ENCODE peak calls at places on chromosomes 3 and 15, in six cellular contexts. R, B, D, Z, L and G are unnamed samples.
A peak's percentile ranks its signal among the peaks of the same experiment; 100 is the strongest.

GRCh38 chr3:40229963-40230362 is 79.5 kb upstream of the EIF1B start:
- DNase-seq in R (no peak), B (no peak), L (no peak), D (no peak), Z (peak; percentile 28), G (no peak)

GRCh38 chr15:70093070-70093469 is 4.6 kb downstream of the TLE3 start:
- DNase-seq in Z (no peak), R (no peak), B (no peak), L (no peak), D (no peak), G (no peak)

GRCh38 chr15:40308844-40309189 is 1.1 kb upstream of the PLCB2 start:
- DNase-seq in L (no peak), B (no peak), D (no peak), Z (peak; percentile 91), R (no peak), G (no peak)

GRCh38 chr3:66012711-66013110 is 26.0 kb downstream of the MAGI1 start:
- DNase-seq in B (no peak), R (no peak), Z (no peak), L (no peak), D (no peak), G (no peak)

GRCh38 chr3:42871592-42872196 is 4.0 kb downstream of the CYP8B1 start:
- DNase-seq in Z (no peak), L (peak; percentile 66), D (no peak), B (no peak), R (no peak), G (no peak)

GRCh38 chr3:175149675-175150074 is 290.5 kb downstream of the NAALADL2 start:
- DNase-seq in B (no peak), D (peak; percentile 49), R (no peak), Z (no peak), L (peak; percentile 22), G (no peak)

GRCh38 chr3:15997274-15997943 is 177.1 kb upstream of the GALNT15 start:
- DNase-seq in R (no peak), D (no peak), L (no peak), B (no peak), Z (no peak), G (no peak)

GRCh38 chr3:37962906-37963486 is 27.6 kb upstream of the VILL start:
- DNase-seq in Z (no peak), B (no peak), D (no peak), L (no peak), R (no peak), G (peak; percentile 53)

GRCh38 chr3:59442056-59442455 is 392.2 kb upstream of the CFAP20DC start:
- DNase-seq in Z (no peak), R (no peak), D (no peak), L (no peak), B (no peak), G (no peak)

GRCh38 chr3:124995460-124995994 is 60.3 kb downstream of the HEG1 start:
- DNase-seq in L (peak; percentile 58), R (peak; percentile 58), B (no peak), D (peak; percentile 54), Z (peak; percentile 4), G (peak; percentile 86)

GRCh38 chr3:197547618-197548017 is 8.2 kb downstream of the BDH1 start:
- DNase-seq in L (peak; percentile 58), B (no peak), Z (no peak), D (no peak), R (no peak), G (no peak)

GRCh38 chr3:156230291-156230900 is 110.0 kb downstream of the KCNAB1 start:
- DNase-seq in L (no peak), D (no peak), R (no peak), B (no peak), Z (no peak), G (no peak)

GRCh38 chr3:20080956-20081554 is 40.8 kb downstream of the KAT2B start:
- DNase-seq in L (peak; percentile 63), R (peak; percentile 12), D (peak; percentile 0), Z (no peak), B (no peak), G (no peak)

GRCh38 chr3:157176108-157176507 is 16.2 kb upstream of the CCNL1 start:
- DNase-seq in B (no peak), Z (no peak), R (no peak), D (no peak), L (no peak), G (peak; percentile 40)

GRCh38 chr3:71131385-71131871 is 452.1 kb downstream of the FOXP1 start:
- DNase-seq in R (no peak), Z (no peak), D (no peak), L (no peak), B (no peak), G (no peak)

GRCh38 chr3:44235604-44236484 is 5.8 kb upstream of the TOPAZ1 start:
- DNase-seq in Z (peak; percentile 81), L (peak; percentile 87), B (peak; percentile 5), D (peak; percentile 61), R (peak; percentile 83), G (peak; percentile 92)

GRCh38 chr3:139128803-139129202 is 84.1 kb upstream of the PRR23C start:
- DNase-seq in Z (no peak), B (no peak), D (no peak), L (no peak), R (no peak), G (peak; percentile 58)

GRCh38 chr15:60392986-60393811 is 4.6 kb downstream of the ANXA2 start:
- DNase-seq in L (no peak), R (peak; percentile 98), D (peak; percentile 80), Z (no peak), B (no peak), G (peak; percentile 99)

GRCh38 chr3:47705391-47705790 is 76.3 kb downstream of the SMARCC1 start:
- DNase-seq in D (no peak), Z (no peak), B (no peak), L (no peak), R (no peak), G (no peak)

GRCh38 chr3:111473550-111473949 is 68.4 kb upstream of the CD96 start:
- DNase-seq in D (no peak), L (peak; percentile 7), R (peak; percentile 24), B (no peak), Z (no peak), G (no peak)
- TF ChIP-seq CTCF in D (no peak), L (no peak), R (no peak), B (no peak), Z (no peak), G (no peak)

GRCh38 chr3:27141668-27142067 is 227.5 kb downstream of the NEK10 start:
- DNase-seq in R (peak; percentile 42), B (no peak), D (no peak), L (no peak), Z (peak; percentile 1), G (peak; percentile 16)

GRCh38 chr3:27146786-27147185 is 222.4 kb downstream of the NEK10 start:
- DNase-seq in D (no peak), L (no peak), R (no peak), Z (no peak), B (no peak), G (no peak)

GRCh38 chr3:27147215-27147614 is 222.0 kb downstream of the NEK10 start:
- DNase-seq in R (no peak), L (no peak), Z (no peak), D (no peak), B (no peak), G (peak; percentile 30)

GRCh38 chr3:27145719-27146118 is 223.5 kb downstream of the NEK10 start:
- DNase-seq in Z (no peak), D (no peak), R (no peak), B (no peak), L (no peak), G (no peak)
- H3K4me3 ChIP-seq in Z (no peak overlapping the region), D (no peak overlapping the region), R (no peak overlapping the region), B (no peak overlapping the region), L (no peak overlapping the region), G (no peak overlapping the region)

DNA sequence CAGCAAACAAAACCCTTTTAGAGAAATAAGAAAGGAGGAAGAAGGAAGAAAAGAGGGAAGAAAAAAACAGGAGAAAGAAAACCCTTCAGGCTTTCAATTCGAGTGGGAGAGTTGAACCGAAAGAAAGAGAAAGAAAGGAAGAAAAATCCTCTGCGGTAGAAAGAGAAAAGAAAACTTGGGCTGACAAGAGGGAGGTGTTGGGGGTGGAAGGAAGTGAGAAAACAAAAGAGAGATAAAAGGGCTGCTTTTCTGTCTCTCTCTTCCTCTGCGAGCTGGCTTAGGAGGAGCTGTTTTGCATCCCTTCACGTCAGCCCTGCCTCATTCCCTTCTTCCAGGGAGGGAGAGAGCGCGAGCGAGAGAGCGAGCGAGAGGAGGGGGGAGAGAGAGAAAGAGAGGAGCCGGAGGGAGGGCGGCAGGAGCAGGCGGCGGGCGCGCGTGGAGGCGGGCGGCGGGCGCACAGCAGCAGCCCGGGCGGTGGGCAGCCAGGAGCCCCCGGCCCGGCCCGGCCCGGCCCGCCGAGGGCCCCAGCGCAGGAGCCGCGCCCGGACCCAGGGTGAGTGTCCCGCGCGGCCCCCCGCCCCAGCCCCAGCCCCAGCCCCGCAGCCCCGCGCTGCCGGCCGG is at the start of gene ZNF710:
- DNase-seq in B (no peak), D (no peak), R (peak; percentile 58), L (peak; percentile 64), Z (no peak), G (peak; percentile 57)
- TF ChIP-seq CTCF in B (no peak), D (no peak), R (no peak), L (no peak), Z (no peak), G (no peak)

DNA sequence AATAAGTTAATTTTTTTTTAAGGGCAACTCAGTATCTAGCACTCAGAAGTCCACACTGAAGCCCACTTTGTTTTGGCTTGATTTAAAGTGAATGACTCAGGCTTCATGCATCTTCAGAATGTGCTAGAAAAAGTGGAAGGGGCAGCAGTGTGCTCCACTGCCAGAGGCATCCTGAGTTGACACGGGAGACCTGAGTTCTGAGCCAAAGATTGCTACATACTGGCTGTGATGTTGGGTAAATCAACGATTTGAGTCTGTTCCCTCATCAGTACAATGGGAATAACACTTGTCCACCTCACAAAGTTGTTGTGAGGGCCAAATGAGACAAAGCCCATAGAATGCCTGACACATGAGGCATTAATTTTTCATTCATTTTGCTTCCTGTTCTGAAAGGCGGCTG is 19.0 kb downstream of the TMEM43 start:
- DNase-seq in L (no peak), B (no peak), D (peak; percentile 60), R (peak; percentile 69), Z (peak; percentile 47), G (peak; percentile 94)
- H3K4me3 ChIP-seq in L (no peak overlapping the region), B (no peak overlapping the region), D (peak overlapping the region; percentile 19), R (peak overlapping the region; percentile 23), Z (no peak overlapping the region), G (no peak overlapping the region)

GRCh38 chr15:62067448-62068044 is 769 bp downstream of the C2CD4A start:
- DNase-seq in R (peak; percentile 49), Z (no peak), B (no peak), D (no peak), L (peak; percentile 17), G (no peak)

GRCh38 chr15:62069551-62069950 is 2.8 kb downstream of the C2CD4A start:
- DNase-seq in Z (no peak), B (no peak), R (no peak), L (no peak), D (no peak), G (no peak)

GRCh38 chr15:62068787-62069170 is 2.0 kb downstream of the C2CD4A start:
- DNase-seq in L (no peak), Z (no peak), R (no peak), B (no peak), D (no peak), G (no peak)

GRCh38 chr15:62068071-62068786 is 1.5 kb downstream of the C2CD4A start:
- DNase-seq in Z (no peak), L (peak; percentile 44), D (peak; percentile 52), R (peak; percentile 81), B (no peak), G (peak; percentile 64)

GRCh38 chr15:62066663-62067447 is at the start of gene C2CD4A:
- DNase-seq in B (peak; percentile 19), R (peak; percentile 72), L (peak; percentile 91), Z (no peak), D (peak; percentile 72), G (no peak)
- TF ChIP-seq CTCF in B (no peak), R (no peak), L (peak; percentile 22), Z (no peak), D (no peak), G (peak; percentile 8)